ENCODE peak calls at places on chromosomes 5 and 9, in four cellular contexts. N, V, R and F are unnamed samples.

GRCh38 chr9:131733601-131734061 is 6.2 kb downstream of the RAPGEF1 start:
- DNase-seq in N (peak), V (no peak), R (no peak), F (peak)

GRCh38 chr5:28014779-28015178 is 976.4 kb upstream of the CDH9 start:
- DNase-seq in N (no peak), V (no peak), R (no peak), F (no peak)

GRCh38 chr9:77805810-77806209 is 157.7 kb upstream of the GNA14 start:
- DNase-seq in N (no peak), V (no peak), R (no peak), F (no peak)

GRCh38 chr5:14197056-14197455 is 53.9 kb downstream of the TRIO start:
- DNase-seq in N (no peak), V (no peak), R (no peak), F (no peak)

GRCh38 chr5:36575367-36575781 is 31.0 kb upstream of the SLC1A3 start:
- DNase-seq in N (no peak), V (no peak), R (no peak), F (no peak)

GRCh38 chr5:156328176-156328575 is 1.2 kb downstream of the SGCD start:
- DNase-seq in N (no peak), V (no peak), R (no peak), F (no peak)

GRCh38 chr9:72315089-72315509 is 49.9 kb downstream of the ZFAND5 start:
- DNase-seq in N (peak), V (peak), R (no peak), F (peak)

GRCh38 chr5:10301842-10302610 is 5.7 kb downstream of the CMBL start:
- DNase-seq in N (peak), V (no peak), R (peak), F (peak)

GRCh38 chr9:16664211-16664610 is 206.3 kb downstream of the BNC2 start:
- DNase-seq in N (no peak), V (no peak), R (no peak), F (no peak)

GRCh38 chr9:36936498-36936831 is 97.6 kb downstream of the PAX5 start:
- DNase-seq in N (no peak), V (peak), R (no peak), F (no peak)

GRCh38 chr5:115544371-115545064 is at the start of gene FEM1C:
- DNase-seq in N (peak), V (peak), R (peak), F (peak)
- TF ChIP-seq POLR2A in N (peak), V (peak), R (peak), F (peak)

DNA sequence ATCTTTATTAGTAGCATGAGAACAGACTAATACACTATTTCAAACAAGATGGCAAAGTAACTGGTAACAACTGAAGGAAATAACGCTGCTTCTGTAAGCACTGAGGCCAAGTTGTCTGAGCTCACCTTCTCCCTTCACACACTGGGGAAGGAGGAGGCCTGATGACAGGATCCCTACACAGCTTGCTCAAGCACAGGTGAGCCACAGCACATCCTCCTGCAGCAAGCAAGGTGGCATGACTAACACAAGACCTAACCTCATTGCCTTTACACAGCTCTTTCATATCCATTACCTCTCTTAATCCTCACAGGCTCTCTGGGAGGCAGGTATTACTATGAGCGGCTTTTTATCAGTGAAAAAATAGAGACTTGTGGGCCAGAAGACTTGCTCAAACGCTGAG is 83.3 kb downstream of the ARL15 start:
- DNase-seq in N (no peak), V (no peak), R (no peak), F (no peak)
- TF ChIP-seq POLR2A in N (no peak), V (no peak), R (no peak), F (no peak)

GRCh38 chr5:1345876-1346626 is 1.2 kb upstream of the CLPTM1L start:
- DNase-seq in N (no peak), V (no peak), R (peak), F (no peak)
- TF ChIP-seq POLR2A in N (no peak), V (no peak), R (no peak), F (no peak)

GRCh38 chr9:124296094-124296493 is 38.3 kb downstream of the NEK6 start:
- DNase-seq in N (no peak), V (no peak), R (no peak), F (no peak)

GRCh38 chr9:124298646-124299235 is 41.0 kb downstream of the NEK6 start:
- DNase-seq in N (no peak), V (no peak), R (no peak), F (peak)

GRCh38 chr9:124296800-124297552 is 39.2 kb downstream of the NEK6 start:
- DNase-seq in N (no peak), V (no peak), R (no peak), F (no peak)

GRCh38 chr9:124297915-124298645 is 40.3 kb downstream of the NEK6 start:
- DNase-seq in N (no peak), V (no peak), R (no peak), F (no peak)

GRCh38 chr9:124297553-124297905 is 39.8 kb downstream of the NEK6 start:
- DNase-seq in N (no peak), V (no peak), R (no peak), F (peak)
- TF ChIP-seq POLR2A in N (no peak), V (no peak), R (no peak), F (no peak)

GRCh38 chr5:172769598-172770373 is 1.2 kb downstream of the DUSP1 start:
- DNase-seq in N (no peak), V (no peak), R (peak), F (peak)

GRCh38 chr5:172769324-172769597 is 1.7 kb downstream of the DUSP1 start:
- DNase-seq in N (no peak), V (no peak), R (no peak), F (no peak)

GRCh38 chr5:172768098-172768572 is 2.9 kb downstream of the DUSP1 start:
- DNase-seq in N (no peak), V (no peak), R (no peak), F (no peak)

GRCh38 chr5:172770374-172770674 is 671 bp downstream of the DUSP1 start:
- DNase-seq in N (no peak), V (no peak), R (peak), F (no peak)

DNA sequence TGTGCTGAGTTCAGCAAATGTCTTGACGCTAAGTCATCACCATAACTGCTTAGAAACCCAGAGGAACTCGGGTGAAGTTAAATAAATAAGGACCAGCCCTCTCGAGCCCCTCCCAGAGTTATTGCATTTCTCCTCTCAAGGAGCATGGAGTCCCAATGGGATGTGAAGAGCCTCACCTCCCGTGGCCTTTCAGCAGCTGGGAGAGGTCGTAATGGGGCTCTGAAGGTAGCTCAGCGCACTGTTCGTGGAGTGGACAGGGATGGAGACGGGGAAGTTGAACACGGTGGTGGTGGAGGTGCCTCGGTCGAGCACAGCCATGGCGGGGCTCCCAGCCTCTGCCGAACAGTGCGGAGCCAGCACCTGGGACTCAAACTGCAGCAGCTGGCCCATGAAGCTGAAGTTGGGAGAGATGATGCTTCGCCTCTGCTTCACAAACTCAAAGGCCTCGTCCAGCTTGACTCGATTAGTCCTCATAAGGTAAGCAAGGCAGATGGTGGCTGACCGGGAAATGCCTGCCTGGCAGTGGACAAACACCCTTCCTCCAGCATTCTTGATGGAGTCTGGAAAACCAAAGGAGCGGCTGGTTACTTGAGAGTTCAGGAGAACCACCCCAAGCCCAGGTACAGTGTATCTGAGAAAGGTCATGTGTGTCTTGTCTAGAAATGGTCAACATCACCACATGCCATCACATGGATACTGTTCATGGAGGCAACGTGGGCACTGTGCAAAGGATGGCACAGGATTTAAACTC is 2.2 kb downstream of the DUSP1 start:
- DNase-seq in N (peak), V (no peak), R (peak), F (peak)
- TF ChIP-seq POLR2A in N (peak), V (peak), R (peak), F (peak)